ENCODE peak calls at places on chromosomes 11 and 22, in eight cellular contexts. J is foreskin fibroblast; M is activated CD8-positive, alpha-beta T cell treated with anti-CD3 and anti-CD28 coated beads, Interleukin-2, amount 10 ng/mL, durations not matched to agents 7 days and 5 days; S is activated CD4-positive, alpha-beta memory T cell treated with anti-CD3 and anti-CD28 coated beads, Interleukin-2, amount 10 ng/mL, durations not matched to agents 7 days and 5 days; E is NCI-H226; W is mucosa of descending colon; K is dermis microvascular lymphatic vessel endothelial cell; C is activated CD4-positive, alpha-beta T cell treated with anti-CD3 and anti-CD28 coated beads, Interleukin-2, amount 50 U/mL, for 24 hours. Y is an unnamed sample.

GRCh38 chr11:44945639-44946038 is 5.0 kb downstream of the TP53I11 start:
- DNase-seq in J (no peak), M (no peak), S (no peak), E (no peak), W (no peak), K (no peak), C (no peak), Y (no peak)

GRCh38 chr11:122192634-122193245 is 76.7 kb upstream of the BLID start:
- DNase-seq in J (peak), M (no peak), S (no peak), E (peak), W (no peak), K (no peak), C (no peak), Y (no peak)

GRCh38 chr22:42945736-42946135 is 69.2 kb downstream of the PACSIN2 start:
- DNase-seq in J (no peak), M (no peak), S (no peak), E (no peak), W (no peak), K (no peak), C (no peak), Y (no peak)

GRCh38 chr22:47474895-47475294 is 712.4 kb downstream of the TBC1D22A start:
- DNase-seq in J (no peak), M (no peak), S (no peak), E (no peak), W (no peak), K (no peak), C (no peak), Y (no peak)

GRCh38 chr22:30573594-30574094 is 821 bp downstream of the GAL3ST1 start:
- DNase-seq in J (no peak), M (no peak), S (no peak), E (no peak), W (peak), K (no peak), C (no peak), Y (no peak)

GRCh38 chr11:93845181-93846092 is 5.0 kb downstream of the VSTM5 start:
- DNase-seq in J (no peak), M (no peak), S (no peak), E (peak), W (no peak), K (no peak), C (no peak), Y (no peak)

GRCh38 chr11:126280595-126280994 is 2.3 kb upstream of the TIRAP start:
- DNase-seq in J (no peak), M (no peak), S (no peak), E (no peak), W (no peak), K (no peak), C (no peak), Y (no peak)

GRCh38 chr11:45169310-45170072 is 23.1 kb downstream of the PRDM11 start:
- DNase-seq in J (no peak), M (no peak), S (no peak), E (no peak), W (no peak), K (no peak), C (no peak), Y (no peak)

GRCh38 chr11:9170450-9170849 is 79.1 kb upstream of the SCUBE2 start:
- DNase-seq in J (peak), M (no peak), S (no peak), E (peak), W (no peak), K (peak), C (no peak), Y (peak)

GRCh38 chr11:131924446-131925240 is 554.2 kb downstream of the NTM start:
- DNase-seq in J (no peak), M (no peak), S (no peak), E (no peak), W (no peak), K (peak), C (no peak), Y (no peak)

GRCh38 chr22:26581769-26582168 is 8.2 kb downstream of the TPST2 start:
- DNase-seq in J (no peak), M (no peak), S (no peak), E (no peak), W (no peak), K (no peak), C (no peak), Y (no peak)

GRCh38 chr11:33657757-33658156 is 42.9 kb downstream of the C11orf91 start:
- DNase-seq in J (no peak), M (no peak), S (no peak), E (no peak), W (no peak), K (no peak), C (no peak), Y (no peak)

GRCh38 chr11:134372961-134373360 is 39.1 kb downstream of the B3GAT1 start:
- DNase-seq in J (no peak), M (no peak), S (no peak), E (no peak), W (no peak), K (no peak), C (no peak), Y (no peak)

GRCh38 chr11:26144309-26144690 is 187.6 kb upstream of the ANO3 start:
- DNase-seq in J (no peak), M (no peak), S (no peak), E (no peak), W (no peak), K (no peak), C (no peak), Y (no peak)

GRCh38 chr11:47599821-47600377 is 5.7 kb upstream of the C1QTNF4 start:
- DNase-seq in J (no peak), M (no peak), S (no peak), E (no peak), W (no peak), K (no peak), C (no peak), Y (no peak)

GRCh38 chr22:48579035-48579914 is 1248.4 kb downstream of the BRD1 start:
- DNase-seq in J (peak), M (no peak), S (no peak), E (no peak), W (peak), K (no peak), C (no peak), Y (no peak)

GRCh38 chr22:37492428-37493344 is 6.5 kb upstream of the MFNG start:
- DNase-seq in J (peak), M (peak), S (peak), E (peak), W (peak), K (peak), C (peak), Y (no peak)

GRCh38 chr11:85385561-85385960 is 241.6 kb downstream of the DLG2 start:
- DNase-seq in J (no peak), M (no peak), S (no peak), E (no peak), W (no peak), K (no peak), C (no peak), Y (no peak)

GRCh38 chr11:83070044-83070877 is 1.4 kb downstream of the RAB30 start:
- DNase-seq in J (peak), M (no peak), S (no peak), E (peak), W (no peak), K (peak), C (no peak), Y (peak)

GRCh38 chr22:27462190-27462589 is 339.4 kb downstream of the MN1 start:
- DNase-seq in J (no peak), M (no peak), S (no peak), E (no peak), W (no peak), K (no peak), C (no peak), Y (no peak)

GRCh38 chr11:21811572-21811971 is 381.3 kb upstream of the ANO5 start:
- DNase-seq in J (no peak), M (no peak), S (no peak), E (no peak), W (no peak), K (no peak), C (no peak), Y (no peak)

GRCh38 chr11:81963018-81963417 is 770.6 kb downstream of the FAM181B start:
- DNase-seq in J (no peak), M (no peak), S (no peak), E (no peak), W (no peak), K (no peak), C (no peak), Y (no peak)

Y was measured in fibroblast of the conjunctiva.